ENCODE peak calls at places on chromosomes 11 and 22, in ten cellular contexts. B is BE2C, G is PC-3, X is endothelial cell, N is neural crest cell, P is AG04450, Y is cardiac muscle cell, W is psoas muscle, R is foreskin fibroblast, Z is bronchial epithelial cell. L is an unnamed sample.
A peak's percentile ranks its signal among the peaks of the same experiment; 100 is the strongest.

GRCh38 chr11:35725880-35726279 is 63.3 kb downstream of the TRIM44 start:
- DNase-seq in Z (peak; percentile 81), P (peak; percentile 66), R (peak; percentile 57), W (no peak), G (peak; percentile 72), B (no peak), X (no peak), N (no peak), Y (peak; percentile 54), L (no peak)

GRCh38 chr22:42180349-42180842 is 49.8 kb upstream of the CYP2D6 start:
- DNase-seq in N (no peak), Y (no peak), G (no peak), B (no peak), W (no peak), R (no peak), P (no peak), X (no peak), Z (no peak), L (no peak)

GRCh38 chr11:78202733-78203167 is 14.0 kb downstream of the USP35 start:
- DNase-seq in N (no peak), X (no peak), W (no peak), G (no peak), R (no peak), B (no peak), Y (no peak), P (no peak), Z (no peak), L (no peak)

GRCh38 chr11:128725630-128726461 is 32.0 kb downstream of the FLI1 start:
- DNase-seq in R (peak; percentile 46), Z (no peak), P (peak; percentile 23), Y (peak; percentile 64), X (no peak), N (no peak), B (no peak), G (no peak), W (no peak), L (no peak)

GRCh38 chr11:2661173-2662023 is 38.4 kb downstream of the KCNQ1OT1 start:
- DNase-seq in R (no peak), Z (no peak), N (no peak), G (no peak), P (no peak), B (no peak), Y (no peak), X (no peak), W (no peak), L (no peak)

GRCh38 chr11:78560826-78561484 is 13.7 kb downstream of the NARS2 start:
- DNase-seq in X (peak; percentile 28), W (no peak), P (no peak), Z (peak; percentile 18), B (no peak), R (no peak), Y (peak; percentile 62), G (peak; percentile 39), N (no peak), L (no peak)

GRCh38 chr11:68038718-68039525 is at the start of gene TCIRG1:
- DNase-seq in G (peak; percentile 89), B (peak; percentile 50), Y (peak; percentile 87), N (peak; percentile 32), Z (peak; percentile 68), W (peak; percentile 90), X (peak; percentile 72), P (no peak), R (peak; percentile 82), L (no peak)

GRCh38 chr22:35072939-35073338 is 7.0 kb downstream of the ISX start:
- DNase-seq in X (no peak), W (no peak), N (no peak), R (no peak), B (no peak), G (peak; percentile 44), P (no peak), Y (peak; percentile 2), Z (peak; percentile 40), L (no peak)

GRCh38 chr22:29145321-29146072 is 60.2 kb upstream of the EMID1 start:
- DNase-seq in G (no peak), B (no peak), P (no peak), W (peak; percentile 92), N (no peak), R (no peak), X (no peak), Z (no peak), Y (no peak), L (no peak)

GRCh38 chr11:122186439-122187080 is 70.5 kb upstream of the BLID start:
- DNase-seq in Z (peak; percentile 99), W (no peak), R (peak; percentile 95), G (peak; percentile 87), X (no peak), P (peak; percentile 86), B (no peak), Y (peak; percentile 99), N (no peak), L (no peak)

GRCh38 chr22:49760630-49761571 is 66.8 kb downstream of the BRD1 start:
- DNase-seq in G (no peak), N (no peak), B (no peak), P (no peak), W (peak; percentile 39), X (no peak), R (no peak), Z (peak; percentile 18), Y (no peak), L (no peak)

GRCh38 chr11:128716661-128717210 is 22.9 kb downstream of the FLI1 start:
- DNase-seq in R (no peak), Z (no peak), B (no peak), G (no peak), W (no peak), P (no peak), N (no peak), Y (peak; percentile 79), X (no peak), L (no peak)

GRCh38 chr11:121582296-121582695 is 129.5 kb upstream of the SORL1-AS1 start:
- DNase-seq in W (no peak), G (no peak), Y (no peak), N (no peak), P (no peak), X (no peak), Z (no peak), R (no peak), B (no peak), L (no peak)

GRCh38 chr11:63572026-63572688 is 9.0 kb upstream of the PLAAT2 start:
- DNase-seq in Y (no peak), R (no peak), P (no peak), G (no peak), B (no peak), Z (no peak), N (no peak), X (no peak), W (no peak), L (no peak)

GRCh38 chr11:63569570-63569969 is 6.4 kb upstream of the PLAAT2 start:
- DNase-seq in B (no peak), P (no peak), R (no peak), W (no peak), G (no peak), Y (no peak), X (no peak), Z (no peak), N (no peak), L (no peak)

GRCh38 chr11:63574856-63575602 is 11.8 kb upstream of the PLAAT2 start:
- DNase-seq in P (no peak), X (no peak), G (no peak), N (no peak), Y (peak; percentile 66), Z (peak; percentile 37), W (peak; percentile 75), B (no peak), R (no peak), L (no peak)

GRCh38 chr11:63573881-63574855 is 11.0 kb upstream of the PLAAT2 start:
- DNase-seq in W (peak; percentile 59), P (peak; percentile 72), B (no peak), G (no peak), Y (peak; percentile 95), R (peak; percentile 47), N (no peak), X (no peak), Z (peak; percentile 33), L (no peak)
- TF ChIP-seq CTCF in W (no peak), P (peak; percentile 44), B (no peak), G (no peak), Y (peak; percentile 40), R (peak; percentile 30), N (no peak), X (no peak), Z (no peak), L (no peak)

DNA sequence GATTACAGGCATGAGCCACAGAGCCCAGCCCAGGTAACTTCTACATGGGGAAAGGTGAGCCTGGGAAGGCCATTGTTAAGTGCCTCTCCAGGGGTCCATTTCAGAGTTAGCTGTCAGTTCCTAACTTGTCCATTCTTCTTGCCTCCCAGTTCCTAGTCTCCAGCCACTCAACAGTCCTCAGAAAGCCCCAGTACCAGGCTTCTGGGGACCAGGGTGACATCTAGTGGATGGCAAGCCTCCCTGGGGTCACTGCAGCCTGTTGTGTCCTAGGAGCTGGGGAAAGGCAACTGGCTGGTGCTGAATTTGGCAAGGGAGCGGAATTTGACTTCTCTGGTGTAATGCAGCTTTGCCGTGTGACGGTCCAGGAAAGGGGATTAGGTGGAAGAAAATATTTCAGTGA is 2.1 kb downstream of the LGALS12 start:
- DNase-seq in W (peak; percentile 64), G (peak; percentile 51), Y (peak; percentile 65), X (peak; percentile 42), R (no peak), B (peak; percentile 17), P (no peak), N (no peak), Z (no peak), L (peak; percentile 34)
- TF ChIP-seq CTCF in W (peak; percentile 32), G (peak; percentile 57), Y (peak; percentile 48), X (no peak), R (peak; percentile 15), B (peak; percentile 31), P (no peak), N (peak; percentile 36), Z (peak; percentile 24), L (no peak)

DNA sequence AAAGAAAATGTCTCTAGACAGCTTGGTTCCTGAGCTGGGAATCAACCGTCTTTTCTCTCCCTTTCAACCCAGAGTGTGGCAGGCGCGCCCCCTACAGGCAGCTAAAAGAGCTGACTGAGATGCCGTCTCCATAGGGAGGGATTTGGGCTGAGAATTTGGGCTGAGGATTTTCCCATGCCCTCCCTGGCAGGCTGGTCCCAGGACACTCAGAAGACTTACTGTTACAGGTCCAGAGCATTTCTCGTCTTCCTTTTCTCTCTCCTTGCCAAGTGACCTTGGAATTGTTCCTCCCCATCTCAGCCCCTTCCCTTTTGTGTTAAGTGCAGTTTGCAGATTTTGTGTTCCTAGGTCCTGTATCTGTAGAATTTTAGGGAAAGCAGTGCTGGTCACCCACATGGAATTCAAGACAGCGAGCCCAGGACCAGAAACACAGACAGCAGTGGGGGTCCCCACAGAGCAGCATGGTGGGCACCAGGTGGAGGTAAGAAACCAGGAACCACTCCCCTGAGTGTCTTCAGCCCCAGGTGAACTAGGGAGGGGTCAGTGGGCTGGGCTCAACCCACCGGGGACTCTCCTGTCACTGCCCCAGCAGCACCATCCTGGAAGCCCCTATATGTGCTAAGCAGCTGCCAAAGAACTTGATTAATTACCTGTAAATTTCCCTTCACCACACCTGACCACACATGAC is 9.9 kb upstream of the IGLL5 start:
- DNase-seq in N (peak; percentile 80), Y (peak; percentile 76), Z (peak; percentile 17), R (peak; percentile 49), B (peak; percentile 77), W (no peak), X (peak; percentile 85), G (peak; percentile 62), P (peak; percentile 16), L (peak; percentile 84)
- TF ChIP-seq CTCF in N (peak; percentile 78), Y (peak; percentile 78), Z (peak; percentile 78), R (peak; percentile 76), B (peak; percentile 84), W (peak; percentile 48), X (peak; percentile 83), G (peak; percentile 62), P (peak; percentile 71), L (peak; percentile 83)

GRCh38 chr11:56782167-56782847 is 33.8 kb upstream of the OR9G4 start:
- DNase-seq in P (no peak), X (no peak), N (no peak), B (no peak), R (no peak), Y (no peak), Z (no peak), G (no peak), W (no peak), L (no peak)

GRCh38 chr11:56783448-56784041 is 35.0 kb upstream of the OR9G4 start:
- DNase-seq in W (no peak), X (peak; percentile 12), P (peak; percentile 0), R (peak; percentile 7), N (peak; percentile 25), B (no peak), G (peak; percentile 86), Y (peak; percentile 72), Z (peak; percentile 66), L (no peak)
- TF ChIP-seq CTCF in W (peak; percentile 51), X (peak; percentile 83), P (peak; percentile 53), R (peak; percentile 41), N (peak; percentile 82), B (peak; percentile 42), G (peak; percentile 85), Y (peak; percentile 57), Z (peak; percentile 43), L (peak; percentile 77)